ENCODE peak calls at places on chromosomes 6 and 20, in four cellular contexts. D is fibroblast of pulmonary artery, G is mesothelial cell of epicardium, M is A172. C is an unnamed sample.

GRCh38 chr20:57779401-57780003 is 69.7 kb upstream of the PMEPA1 start:
- DNase-seq in G (no peak), M (no peak), D (no peak), C (no peak)

GRCh38 chr6:82045965-82046756 is 201.4 kb downstream of the IBTK start:
- DNase-seq in G (no peak), D (peak), M (peak), C (peak)

GRCh38 chr6:160534050-160534696 is 129.9 kb downstream of the LPA start:
- DNase-seq in G (peak), D (peak), M (peak), C (no peak)

GRCh38 chr6:4820704-4821276 is 44.6 kb downstream of the CDYL start:
- DNase-seq in G (no peak), M (no peak), D (peak), C (peak)

GRCh38 chr6:125995972-125996580 is 9.7 kb downstream of the TRMT11 start:
- DNase-seq in M (peak), D (peak), G (peak), C (peak)

GRCh38 chr20:39669659-39670058 is 707.5 kb downstream of the DHX35 start:
- DNase-seq in M (no peak), D (no peak), G (no peak), C (no peak)

GRCh38 chr6:65116326-65116725 is 590.7 kb downstream of the EYS start:
- DNase-seq in M (no peak), G (no peak), D (no peak), C (no peak)

GRCh38 chr6:116461563-116462507 is 660 bp downstream of the CALHM6 start:
- DNase-seq in D (peak), G (peak), M (no peak), C (no peak)

GRCh38 chr6:107957165-107957908 is 671 bp downstream of the SEC63 start:
- DNase-seq in G (peak), M (peak), D (peak), C (peak)

GRCh38 chr6:167827588-167828324 is 1.0 kb downstream of the AFDN start:
- DNase-seq in G (no peak), M (no peak), D (peak), C (peak)

GRCh38 chr6:32459781-32460424 is 20.2 kb downstream of the HLA-DRA start:
- DNase-seq in G (no peak), M (no peak), D (no peak), C (no peak)

GRCh38 chr20:46482864-46483263 is 30.5 kb downstream of the ZNF334 start:
- DNase-seq in G (no peak), M (no peak), D (no peak), C (no peak)

GRCh38 chr6:4460595-4461475 is 315.4 kb upstream of the CDYL start:
- DNase-seq in G (no peak), D (peak), M (no peak), C (no peak)

GRCh38 chr6:20706293-20707165 is 172.3 kb downstream of the CDKAL1 start:
- DNase-seq in G (no peak), M (peak), D (peak), C (peak)

GRCh38 chr20:45456632-45457031 is 12.9 kb upstream of the WFDC2 start:
- DNase-seq in M (peak), D (peak), G (no peak), C (no peak)

GRCh38 chr6:169664227-169664626 is 37.6 kb downstream of the WDR27 start:
- DNase-seq in D (no peak), M (no peak), G (no peak), C (no peak)

GRCh38 chr20:64161595-64162238 is 2.5 kb upstream of the MYT1 start:
- DNase-seq in G (peak), D (peak), M (peak), C (no peak)

GRCh38 chr6:157468054-157468453 is 87.1 kb downstream of the ZDHHC14 start:
- DNase-seq in G (no peak), M (no peak), D (no peak), C (no peak)

GRCh38 chr6:3997144-3997770 is 81.7 kb downstream of the FAM217A start:
- DNase-seq in G (no peak), M (no peak), D (peak), C (peak)

GRCh38 chr6:164098857-164099534 is 684.5 kb downstream of the QKI start:
- DNase-seq in D (peak), M (no peak), G (no peak), C (no peak)

GRCh38 chr6:145813285-145814034 is 1.1 kb downstream of the FBXO30 start:
- DNase-seq in M (peak), G (no peak), D (peak), C (peak)

GRCh38 chr6:131741688-131742393 is 31.0 kb upstream of the CTAGE9 start:
- DNase-seq in M (no peak), D (no peak), G (no peak), C (no peak)

GRCh38 chr6:15183979-15184378 is 61.9 kb upstream of the JARID2 start:
- DNase-seq in G (no peak), D (no peak), M (no peak), C (no peak)

GRCh38 chr6:89585156-89585555 is 53.4 kb downstream of the LYRM2 start:
- DNase-seq in D (peak), G (no peak), M (no peak), C (no peak)

GRCh38 chr6:142872376-142872775 is 72.6 kb downstream of the HIVEP2 start:
- DNase-seq in M (peak), D (peak), G (no peak), C (no peak)

GRCh38 chr6:156731436-156731835 is 45.7 kb upstream of the ARID1B start:
- DNase-seq in M (peak), G (no peak), D (peak), C (peak)

GRCh38 chr20:8851446-8851845 is 217.4 kb upstream of the PLCB4 start:
- DNase-seq in D (no peak), G (no peak), M (no peak), C (no peak)

GRCh38 chr20:408843-409696 is 971 bp downstream of the RBCK1 start:
- DNase-seq in G (no peak), M (no peak), D (no peak), C (no peak)

GRCh38 chr6:43774776-43775583 is 5.0 kb downstream of the VEGFA start:
- DNase-seq in D (peak), M (peak), G (peak), C (peak)

GRCh38 chr6:32164295-32164694 is at the start of gene EGFL8:
- DNase-seq in G (no peak), M (no peak), D (no peak), C (no peak)